ENCODE peak calls at places on chromosomes 1 and 21, in seven cellular contexts. Y, J, C, S, L, O and V are unnamed samples.

GRCh38 chr21:31580866-31581276 is 78.6 kb upstream of the SOD1 start:
- DNase-seq in Y (peak), J (peak), C (peak), S (peak), L (peak), O (peak), V (no peak)

GRCh38 chr1:207081806-207082205 is 6.9 kb upstream of the C4BPB start:
- DNase-seq in Y (no peak), J (no peak), C (no peak), S (no peak), L (no peak), O (no peak), V (no peak)

GRCh38 chr1:114108741-114109255 is 44.9 kb downstream of the SYT6 start:
- DNase-seq in Y (no peak), J (no peak), C (peak), S (no peak), L (no peak), O (no peak), V (no peak)

GRCh38 chr1:95323117-95323516 is 89.1 kb downstream of the RWDD3 start:
- DNase-seq in Y (no peak), J (no peak), C (no peak), S (no peak), L (no peak), O (no peak), V (no peak)

GRCh38 chr1:150972417-150972940 is 2.2 kb downstream of the CERS2 start:
- DNase-seq in Y (no peak), J (no peak), C (no peak), S (no peak), L (no peak), O (no peak), V (no peak)

GRCh38 chr1:69737527-69738176 is 169.9 kb downstream of the LRRC7 start:
- DNase-seq in Y (peak), J (peak), C (peak), S (no peak), L (no peak), O (no peak), V (no peak)

GRCh38 chr1:246450485-246451251 is 56.4 kb downstream of the SMYD3 start:
- DNase-seq in Y (peak), J (no peak), C (peak), S (no peak), L (no peak), O (no peak), V (no peak)

GRCh38 chr1:156106624-156107488 is 7.7 kb upstream of the LMNA start:
- DNase-seq in Y (no peak), J (no peak), C (no peak), S (peak), L (no peak), O (no peak), V (no peak)

GRCh38 chr1:214901718-214902117 is 180.8 kb upstream of the KCNK2 start:
- DNase-seq in Y (no peak), J (no peak), C (peak), S (no peak), L (no peak), O (no peak), V (no peak)

GRCh38 chr1:177311111-177311510 is 140.4 kb downstream of the BRINP2 start:
- DNase-seq in Y (no peak), J (no peak), C (no peak), S (no peak), L (no peak), O (no peak), V (no peak)

GRCh38 chr1:205672395-205672889 is 7.9 kb downstream of the SLC45A3 start:
- DNase-seq in Y (no peak), J (no peak), C (no peak), S (no peak), L (no peak), O (peak), V (no peak)

GRCh38 chr1:75970631-75971030 is 38.4 kb upstream of the ASB17 start:
- DNase-seq in Y (no peak), J (no peak), C (peak), S (no peak), L (no peak), O (no peak), V (no peak)

GRCh38 chr1:62621907-62622306 is 24.6 kb downstream of the ANGPTL3 start:
- DNase-seq in Y (no peak), J (no peak), C (peak), S (no peak), L (no peak), O (no peak), V (no peak)

GRCh38 chr1:156153362-156153761 is at the start of gene SEMA4A:
- DNase-seq in Y (no peak), J (no peak), C (no peak), S (no peak), L (no peak), O (no peak), V (no peak)

GRCh38 chr1:46215504-46215903 is 12.4 kb downstream of the LURAP1 start:
- DNase-seq in Y (no peak), J (no peak), C (no peak), S (no peak), L (no peak), O (no peak), V (no peak)

GRCh38 chr1:47409311-47410085 is 6.6 kb upstream of the FOXE3 start:
- DNase-seq in Y (no peak), J (no peak), C (peak), S (no peak), L (no peak), O (peak), V (no peak)

GRCh38 chr21:25330266-25330665 is 277.0 kb downstream of the MRPL39 start:
- DNase-seq in Y (no peak), J (no peak), C (no peak), S (no peak), L (no peak), O (no peak), V (no peak)

GRCh38 chr1:94731891-94732290 is 88.3 kb upstream of the SLC44A3 start:
- DNase-seq in Y (no peak), J (no peak), C (no peak), S (no peak), L (no peak), O (no peak), V (no peak)

GRCh38 chr1:30083800-30084464 is 639.5 kb downstream of the MATN1 start:
- DNase-seq in Y (no peak), J (no peak), C (peak), S (no peak), L (no peak), O (no peak), V (no peak)

GRCh38 chr1:203306970-203307541 is 1.7 kb downstream of the BTG2 start:
- DNase-seq in Y (no peak), J (no peak), C (no peak), S (peak), L (peak), O (peak), V (no peak)

GRCh38 chr1:15429701-15430149 is 8.5 kb upstream of the CTRC start:
- DNase-seq in Y (no peak), J (no peak), C (peak), S (no peak), L (no peak), O (no peak), V (no peak)

GRCh38 chr1:109151146-109151545 is 37.2 kb downstream of the ELAPOR1 start:
- DNase-seq in Y (peak), J (peak), C (peak), S (no peak), L (no peak), O (peak), V (no peak)

GRCh38 chr1:54052470-54052933 is 502 bp downstream of the TMEM59 start:
- DNase-seq in Y (peak), J (peak), C (peak), S (no peak), L (peak), O (peak), V (no peak)

GRCh38 chr1:43536864-43537358 is 6.2 kb downstream of the PTPRF start:
- DNase-seq in Y (no peak), J (no peak), C (no peak), S (peak), L (no peak), O (no peak), V (no peak)

GRCh38 chr1:115469703-115470476 is 131.8 kb upstream of the NGF start:
- DNase-seq in Y (peak), J (peak), C (peak), S (peak), L (no peak), O (peak), V (no peak)